ENCODE peak calls at places on chromosomes 4 and X, in nine cellular contexts. T is left cardiac atrium; R is fibroblast of pulmonary artery; O is activated gamma-delta T cell treated with Interleukin-2 at 50 U/mL for 16 hours; Q is ACHN; U is vagina; D is frontal cortex; V is activated T-helper 1 cell treated with anti-CD3 and anti-CD28 coated beads, Interleukin-12 subunit alpha, Interleukin-12 subunit beta, Interleukin-2, Interleukin-4 antibody, amounts not matched to agents 30 ng/mL and 10 ng/mL and 1 ng/mL, durations not matched to agents 14 hours and 24 hours and 36 hours; H is right cardiac atrium. K is an unnamed sample.
A peak's percentile ranks its signal among the peaks of the same experiment; 100 is the strongest.

GRCh38 chr4:3469386-3470243 is 6.5 kb downstream of the DOK7 start:
- DNase-seq in T (no peak), R (no peak), O (no peak), Q (no peak), U (no peak), D (no peak), V (no peak), H (peak; percentile 50), K (peak; percentile 1)

GRCh38 chr4:9703391-9703790 is 78.0 kb upstream of the DRD5 start:
- DNase-seq in T (peak; percentile 37), R (peak; percentile 26), O (peak; percentile 44), Q (peak; percentile 50), U (no peak), D (peak; percentile 22), V (peak; percentile 59), H (peak; percentile 74), K (peak; percentile 71)

GRCh38 chrX:7444967-7445366 is 297.0 kb upstream of the PUDP start:
- DNase-seq in T (no peak), R (no peak), O (no peak), Q (no peak), U (no peak), D (no peak), V (no peak), H (no peak), K (no peak)

GRCh38 chr4:189505380-189505779 is 435.3 kb upstream of the FRG1 start:
- DNase-seq in T (no peak), R (no peak), O (no peak), Q (no peak), U (no peak), D (no peak), V (no peak), H (no peak), K (no peak)

GRCh38 chrX:136192135-136192534 is 44.8 kb downstream of the FHL1 start:
- DNase-seq in T (no peak), R (no peak), O (no peak), Q (no peak), U (no peak), D (no peak), V (no peak), H (no peak), K (no peak)

GRCh38 chr4:40586729-40587128 is 42.9 kb downstream of the RBM47 start:
- DNase-seq in T (no peak), R (no peak), O (no peak), Q (no peak), U (no peak), D (no peak), V (no peak), H (no peak), K (no peak)

GRCh38 chrX:110089656-110090404 is 86.9 kb downstream of the TMEM164 start:
- DNase-seq in T (no peak), R (peak; percentile 31), O (no peak), Q (no peak), U (no peak), D (no peak), V (no peak), H (no peak), K (no peak)

GRCh38 chr4:23290656-23291055 is 597.9 kb downstream of the GBA3 start:
- DNase-seq in T (no peak), R (peak; percentile 61), O (no peak), Q (no peak), U (no peak), D (no peak), V (no peak), H (no peak), K (no peak)

GRCh38 chrX:40278340-40279090 is 180.8 kb upstream of the BCOR start:
- DNase-seq in T (no peak), R (no peak), O (peak; percentile 57), Q (no peak), U (no peak), D (no peak), V (peak; percentile 7), H (no peak), K (no peak)

GRCh38 chr4:106136777-106137331 is 179.2 kb downstream of the TBCK start:
- DNase-seq in T (no peak), R (no peak), O (no peak), Q (no peak), U (no peak), D (no peak), V (no peak), H (no peak), K (no peak)

GRCh38 chrX:84724576-84724975 is 222.3 kb upstream of the HDX start:
- DNase-seq in T (no peak), R (no peak), O (no peak), Q (no peak), U (no peak), D (no peak), V (no peak), H (no peak), K (peak; percentile 18)

GRCh38 chr4:3514221-3514780 is 17.9 kb downstream of the LRPAP1 start:
- DNase-seq in T (peak; percentile 12), R (no peak), O (no peak), Q (no peak), U (no peak), D (no peak), V (no peak), H (peak; percentile 36), K (no peak)

GRCh38 chr4:140003851-140004579 is 150.0 kb downstream of the MAML3 start:
- DNase-seq in T (no peak), R (no peak), O (no peak), Q (no peak), U (no peak), D (no peak), V (no peak), H (no peak), K (peak; percentile 25)

GRCh38 chr4:11693693-11694092 is 265.0 kb upstream of the HS3ST1 start:
- DNase-seq in T (no peak), R (no peak), O (no peak), Q (no peak), U (no peak), D (no peak), V (no peak), H (no peak), K (no peak)

GRCh38 chrX:48923771-48924170 is 4.9 kb upstream of the PIM2 start:
- DNase-seq in T (no peak), R (no peak), O (no peak), Q (no peak), U (no peak), D (no peak), V (no peak), H (no peak), K (no peak)

K was measured in neural progenitor cell.